ENCODE peak calls at places on chromosomes 12 and 14, in six cellular contexts. G is H1, E is ELR, K is NCI-H774, A is fibroblast of mammary gland, Z is esophagus muscularis mucosa. O is an unnamed sample.

GRCh38 chr12:51028811-51029146 is 2.6 kb upstream of the SLC11A2 start:
- DNase-seq in G (no peak), E (peak), K (no peak), A (no peak), Z (no peak), O (no peak)

GRCh38 chr14:103155013-103155412 is 31.8 kb downstream of the TNFAIP2 start:
- DNase-seq in G (no peak), E (peak), K (no peak), A (peak), Z (no peak), O (no peak)

GRCh38 chr12:119444462-119445044 is 110.0 kb downstream of the CCDC60 start:
- DNase-seq in G (peak), E (peak), K (peak), A (peak), Z (no peak), O (peak)

GRCh38 chr14:28102814-28103213 is 663.8 kb upstream of the FOXG1 start:
- DNase-seq in G (no peak), E (peak), K (no peak), A (peak), Z (no peak), O (no peak)

GRCh38 chr14:67270354-67270753 is 29.1 kb downstream of the PALS1 start:
- DNase-seq in G (no peak), E (no peak), K (no peak), A (no peak), Z (no peak), O (no peak)

GRCh38 chr12:129659927-129660326 is 243.9 kb downstream of the TMEM132D start:
- DNase-seq in G (no peak), E (no peak), K (no peak), A (peak), Z (no peak), O (peak)

GRCh38 chr12:51818567-51819300 is 29.8 kb downstream of the FIGNL2 start:
- DNase-seq in G (no peak), E (peak), K (no peak), A (peak), Z (no peak), O (no peak)

GRCh38 chr14:100313464-100314230 is 7.4 kb upstream of the SLC25A29 start:
- DNase-seq in G (no peak), E (no peak), K (no peak), A (no peak), Z (no peak), O (no peak)

GRCh38 chr12:71958056-71958455 is 19.4 kb downstream of the TPH2 start:
- DNase-seq in G (no peak), E (peak), K (no peak), A (no peak), Z (no peak), O (no peak)

GRCh38 chr12:88816201-88816600 is 235.9 kb upstream of the KITLG start:
- DNase-seq in G (no peak), E (no peak), K (no peak), A (no peak), Z (no peak), O (no peak)

GRCh38 chr12:84638811-84639368 is 273.7 kb downstream of the SLC6A15 start:
- DNase-seq in G (no peak), E (no peak), K (no peak), A (peak), Z (no peak), O (no peak)

GRCh38 chr12:68856510-68856909 is 48.5 kb downstream of the MDM2 start:
- DNase-seq in G (no peak), E (no peak), K (no peak), A (no peak), Z (no peak), O (no peak)

GRCh38 chr14:62914025-62914424 is 131.2 kb downstream of the KCNH5 start:
- DNase-seq in G (no peak), E (peak), K (no peak), A (peak), Z (no peak), O (no peak)

GRCh38 chr12:115336506-115336905 is 652.5 kb upstream of the TBX3 start:
- DNase-seq in G (no peak), E (no peak), K (no peak), A (no peak), Z (no peak), O (no peak)

GRCh38 chr12:5884846-5885245 is 60.2 kb downstream of the ANO2 start:
- DNase-seq in G (no peak), E (no peak), K (no peak), A (no peak), Z (peak), O (no peak)

GRCh38 chr12:130081420-130081819 is 80.8 kb upstream of the FZD10 start:
- DNase-seq in G (no peak), E (no peak), K (no peak), A (no peak), Z (no peak), O (no peak)

GRCh38 chr12:130608132-130608531 is 108.0 kb downstream of the RIMBP2 start:
- DNase-seq in G (no peak), E (no peak), K (no peak), A (no peak), Z (no peak), O (no peak)

GRCh38 chr12:25959069-25959961 is 833 bp downstream of the RASSF8 start:
- DNase-seq in G (no peak), E (peak), K (peak), A (peak), Z (no peak), O (no peak)

GRCh38 chr12:111180830-111181726 is 187.8 kb downstream of the PHETA1 start:
- DNase-seq in G (no peak), E (no peak), K (no peak), A (peak), Z (no peak), O (peak)

GRCh38 chr14:72546359-72547035 is 347.4 kb downstream of the DPF3 start:
- DNase-seq in G (no peak), E (no peak), K (no peak), A (no peak), Z (no peak), O (no peak)

O was measured in NCI-H1436.